ENCODE peak calls at places on chromosomes 2 and 18, in seven cellular contexts. One of them, this sample, is unnamed.

GRCh38 chr18:62324355-62324828 is 718 bp upstream of the TNFRSF11A start:
- DNase-seq in brain microvascular endothelial cell: no peak
- DNase-seq in GM23248: peak
- DNase-seq in hepatocyte: no peak
- DNase-seq in stomach: no peak
- DNase-seq in mammary epithelial cell: no peak
- DNase-seq in fibroblast of lung: no peak
- DNase-seq in this sample: no peak

GRCh38 chr2:217370391-217370790 is 510.5 kb upstream of the TNP1 start:
- DNase-seq in stomach: no peak
- DNase-seq in fibroblast of lung: peak
- DNase-seq in brain microvascular endothelial cell: peak
- DNase-seq in GM23248: peak
- DNase-seq in hepatocyte: no peak
- DNase-seq in mammary epithelial cell: peak
- DNase-seq in this sample: no peak

GRCh38 chr2:80854831-80855230 is 550.3 kb upstream of the LRRTM1 start:
- DNase-seq in GM23248: no peak
- DNase-seq in brain microvascular endothelial cell: no peak
- DNase-seq in fibroblast of lung: no peak
- DNase-seq in mammary epithelial cell: no peak
- DNase-seq in hepatocyte: no peak
- DNase-seq in stomach: no peak
- DNase-seq in this sample: no peak

GRCh38 chr2:167425113-167425512 is 536.8 kb downstream of the XIRP2 start:
- DNase-seq in mammary epithelial cell: no peak
- DNase-seq in fibroblast of lung: no peak
- DNase-seq in brain microvascular endothelial cell: no peak
- DNase-seq in hepatocyte: no peak
- DNase-seq in stomach: no peak
- DNase-seq in GM23248: no peak
- DNase-seq in this sample: no peak

GRCh38 chr2:126698991-126699390 is 43.0 kb downstream of the GYPC start:
- DNase-seq in brain microvascular endothelial cell: no peak
- DNase-seq in mammary epithelial cell: no peak
- DNase-seq in stomach: no peak
- DNase-seq in fibroblast of lung: no peak
- DNase-seq in GM23248: no peak
- DNase-seq in hepatocyte: no peak
- DNase-seq in this sample: no peak

GRCh38 chr2:57796527-57796926 is 250.1 kb upstream of the VRK2 start:
- DNase-seq in GM23248: peak
- DNase-seq in fibroblast of lung: no peak
- DNase-seq in stomach: no peak
- DNase-seq in brain microvascular endothelial cell: no peak
- DNase-seq in mammary epithelial cell: no peak
- DNase-seq in hepatocyte: no peak
- DNase-seq in this sample: no peak

GRCh38 chr2:216083464-216084279 is 2.0 kb downstream of the TMEM169 start:
- DNase-seq in mammary epithelial cell: peak
- DNase-seq in hepatocyte: no peak
- DNase-seq in stomach: no peak
- DNase-seq in GM23248: peak
- DNase-seq in fibroblast of lung: peak
- DNase-seq in brain microvascular endothelial cell: peak
- DNase-seq in this sample: no peak

GRCh38 chr2:13996527-13996926 is 636.0 kb upstream of the LRATD1 start:
- DNase-seq in GM23248: no peak
- DNase-seq in hepatocyte: no peak
- DNase-seq in stomach: no peak
- DNase-seq in mammary epithelial cell: peak
- DNase-seq in fibroblast of lung: peak
- DNase-seq in brain microvascular endothelial cell: no peak
- DNase-seq in this sample: no peak

DNA sequence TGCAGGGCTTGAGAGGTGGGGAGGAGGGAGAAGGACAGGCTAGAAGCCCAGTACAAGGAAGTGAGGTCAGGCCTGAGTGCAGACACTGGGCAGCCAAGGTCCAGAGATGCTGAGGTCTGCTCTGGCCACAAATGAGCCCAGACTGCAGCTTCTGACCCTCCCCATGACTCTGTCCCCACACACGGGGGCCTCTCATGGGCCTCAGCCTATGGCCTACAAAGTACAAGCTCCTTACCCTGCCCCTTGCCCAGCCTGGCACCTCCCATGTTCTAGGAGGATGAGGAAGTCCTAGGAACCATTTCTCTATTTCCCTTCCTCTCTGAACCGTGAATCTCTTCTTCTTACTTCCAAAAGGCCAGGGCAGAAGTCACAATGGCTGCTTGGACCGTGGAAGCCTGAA is 193.8 kb downstream of the ANKRD30B start:
- DNase-seq in fibroblast of lung: no peak
- DNase-seq in GM23248: no peak
- DNase-seq in stomach: no peak
- DNase-seq in mammary epithelial cell: no peak
- DNase-seq in hepatocyte: no peak
- DNase-seq in brain microvascular endothelial cell: no peak
- DNase-seq in this sample: no peak
- H3K27ac ChIP-seq in fibroblast of lung: no peak
- H3K27ac ChIP-seq in GM23248: no peak
- H3K27ac ChIP-seq in stomach: no peak
- H3K27ac ChIP-seq in mammary epithelial cell: no peak
- H3K27ac ChIP-seq in hepatocyte: no peak
- H3K27ac ChIP-seq in brain microvascular endothelial cell: no peak
- H3K27ac ChIP-seq in this sample: no peak

GRCh38 chr2:104790901-104791495 is 62.9 kb upstream of the POU3F3 start:
- DNase-seq in brain microvascular endothelial cell: no peak
- DNase-seq in hepatocyte: no peak
- DNase-seq in stomach: no peak
- DNase-seq in mammary epithelial cell: no peak
- DNase-seq in fibroblast of lung: no peak
- DNase-seq in GM23248: peak
- DNase-seq in this sample: no peak

GRCh38 chr2:104788721-104789446 is 65.0 kb upstream of the POU3F3 start:
- DNase-seq in hepatocyte: no peak
- DNase-seq in brain microvascular endothelial cell: no peak
- DNase-seq in GM23248: no peak
- DNase-seq in fibroblast of lung: no peak
- DNase-seq in mammary epithelial cell: no peak
- DNase-seq in stomach: no peak
- DNase-seq in this sample: no peak

GRCh38 chr2:104793971-104794370 is 59.9 kb upstream of the POU3F3 start:
- DNase-seq in brain microvascular endothelial cell: peak
- DNase-seq in hepatocyte: no peak
- DNase-seq in stomach: no peak
- DNase-seq in fibroblast of lung: peak
- DNase-seq in mammary epithelial cell: no peak
- DNase-seq in GM23248: peak
- DNase-seq in this sample: no peak

GRCh38 chr2:104787298-104788065 is 66.4 kb upstream of the POU3F3 start:
- DNase-seq in fibroblast of lung: no peak
- DNase-seq in hepatocyte: no peak
- DNase-seq in brain microvascular endothelial cell: no peak
- DNase-seq in GM23248: no peak
- DNase-seq in stomach: no peak
- DNase-seq in mammary epithelial cell: no peak
- DNase-seq in this sample: no peak

GRCh38 chr2:104790100-104790811 is 63.7 kb upstream of the POU3F3 start:
- DNase-seq in GM23248: peak
- DNase-seq in fibroblast of lung: no peak
- DNase-seq in brain microvascular endothelial cell: peak
- DNase-seq in mammary epithelial cell: no peak
- DNase-seq in hepatocyte: peak
- DNase-seq in stomach: no peak
- DNase-seq in this sample: no peak
- H3K27ac ChIP-seq in GM23248: no peak
- H3K27ac ChIP-seq in fibroblast of lung: no peak
- H3K27ac ChIP-seq in brain microvascular endothelial cell: peak
- H3K27ac ChIP-seq in mammary epithelial cell: no peak
- H3K27ac ChIP-seq in hepatocyte: no peak
- H3K27ac ChIP-seq in stomach: no peak
- H3K27ac ChIP-seq in this sample: no peak

GRCh38 chr2:20449501-20450200 is 2.8 kb downstream of the RHOB start:
- DNase-seq in mammary epithelial cell: no peak
- DNase-seq in fibroblast of lung: peak
- DNase-seq in hepatocyte: peak
- DNase-seq in brain microvascular endothelial cell: no peak
- DNase-seq in stomach: peak
- DNase-seq in GM23248: peak
- DNase-seq in this sample: no peak
- H3K27ac ChIP-seq in mammary epithelial cell: no peak
- H3K27ac ChIP-seq in fibroblast of lung: peak
- H3K27ac ChIP-seq in hepatocyte: peak
- H3K27ac ChIP-seq in brain microvascular endothelial cell: peak
- H3K27ac ChIP-seq in stomach: peak
- H3K27ac ChIP-seq in GM23248: peak
- H3K27ac ChIP-seq in this sample: peak

DNA sequence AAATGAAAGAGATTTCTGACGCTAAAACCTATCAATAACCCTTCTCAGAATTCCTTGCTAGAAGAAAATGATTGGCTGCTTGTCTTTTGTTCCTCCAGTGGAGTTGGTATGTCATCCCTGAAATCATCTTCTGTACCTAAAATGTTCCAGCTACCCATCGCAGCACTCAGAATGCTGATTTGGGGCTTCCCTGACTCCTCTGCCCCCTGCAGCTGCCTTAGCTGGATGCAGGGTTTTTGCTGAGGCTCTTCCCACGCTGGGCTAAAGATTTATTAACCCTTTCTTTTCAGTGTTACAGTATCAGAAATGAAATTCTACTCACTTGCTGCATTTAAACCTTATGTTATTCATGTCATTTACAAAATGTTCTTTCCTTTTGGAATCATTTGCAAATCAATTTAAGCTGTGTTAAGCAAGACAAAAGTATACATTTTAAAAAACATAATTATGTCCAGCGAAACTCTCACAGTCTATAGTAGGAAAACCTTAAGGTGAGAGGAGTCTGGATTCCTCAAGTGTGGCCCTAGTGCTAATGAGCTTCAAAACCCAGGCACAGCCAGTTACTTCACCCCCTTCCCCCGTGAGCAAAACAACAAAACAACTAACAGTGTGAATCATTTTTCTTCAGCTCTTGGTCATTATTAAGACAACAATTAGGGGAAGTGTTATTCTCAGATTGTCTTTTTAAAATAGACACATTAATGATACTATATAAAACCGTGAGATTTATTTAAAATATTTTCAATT is 32.8 kb downstream of the PKP4 start:
- DNase-seq in brain microvascular endothelial cell: no peak
- DNase-seq in fibroblast of lung: no peak
- DNase-seq in mammary epithelial cell: no peak
- DNase-seq in hepatocyte: no peak
- DNase-seq in GM23248: no peak
- DNase-seq in stomach: no peak
- DNase-seq in this sample: no peak
- H3K27ac ChIP-seq in brain microvascular endothelial cell: no peak
- H3K27ac ChIP-seq in fibroblast of lung: no peak
- H3K27ac ChIP-seq in mammary epithelial cell: no peak
- H3K27ac ChIP-seq in hepatocyte: no peak
- H3K27ac ChIP-seq in GM23248: no peak
- H3K27ac ChIP-seq in stomach: no peak
- H3K27ac ChIP-seq in this sample: peak

DNA sequence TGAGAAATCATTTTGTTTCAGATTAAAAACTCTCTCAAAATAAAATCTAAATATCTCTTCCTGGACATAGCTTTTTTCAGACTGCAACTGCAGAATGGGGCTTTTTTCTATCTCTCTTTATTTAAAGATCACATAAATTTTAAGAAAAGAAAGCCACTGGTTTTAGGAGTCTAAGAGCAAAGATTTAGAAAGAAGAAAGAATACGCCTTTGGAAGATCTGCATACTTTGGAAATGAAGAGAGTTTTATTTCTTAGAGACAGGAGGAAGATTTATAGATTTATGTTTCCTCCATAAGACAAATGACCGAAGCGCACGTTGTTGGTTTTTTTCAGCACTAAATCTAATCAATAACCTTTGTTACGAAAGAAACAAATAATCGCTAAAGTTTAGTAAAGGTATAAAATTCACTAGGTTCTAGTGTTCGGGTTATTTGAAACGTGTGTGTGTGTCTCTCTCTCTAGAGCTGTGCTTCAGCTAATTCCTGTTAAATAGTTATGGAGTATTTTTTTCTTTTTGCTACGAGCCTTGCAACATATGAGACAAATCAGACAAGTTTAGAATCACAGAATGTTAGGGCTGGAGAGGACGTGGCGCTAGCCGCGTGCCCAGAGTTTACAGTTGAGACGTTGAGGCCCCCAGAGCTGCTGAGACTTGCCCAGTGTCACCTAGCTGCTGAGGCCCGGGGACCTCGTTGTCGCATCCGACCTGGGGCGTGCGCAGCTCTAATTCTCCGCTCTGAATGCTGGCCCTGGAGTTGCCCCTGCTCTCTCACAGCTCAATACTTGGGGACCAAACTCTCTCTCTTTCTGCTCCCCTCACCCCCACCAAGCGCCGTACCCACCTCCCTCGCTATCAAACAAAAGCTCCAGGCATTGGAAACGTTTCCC is 69.8 kb downstream of the CTAGE1 start:
- DNase-seq in fibroblast of lung: peak
- DNase-seq in GM23248: peak
- DNase-seq in brain microvascular endothelial cell: peak
- DNase-seq in mammary epithelial cell: no peak
- DNase-seq in stomach: no peak
- DNase-seq in hepatocyte: peak
- DNase-seq in this sample: peak
- H3K27ac ChIP-seq in fibroblast of lung: peak
- H3K27ac ChIP-seq in GM23248: peak
- H3K27ac ChIP-seq in brain microvascular endothelial cell: peak
- H3K27ac ChIP-seq in mammary epithelial cell: no peak
- H3K27ac ChIP-seq in stomach: peak
- H3K27ac ChIP-seq in hepatocyte: peak
- H3K27ac ChIP-seq in this sample: peak

GRCh38 chr2:112942654-112943002 is 31.7 kb downstream of the IL37 start:
- DNase-seq in mammary epithelial cell: peak
- DNase-seq in fibroblast of lung: no peak
- DNase-seq in GM23248: peak
- DNase-seq in hepatocyte: peak
- DNase-seq in brain microvascular endothelial cell: no peak
- DNase-seq in stomach: no peak
- DNase-seq in this sample: no peak

GRCh38 chr2:112941753-112942653 is 31.0 kb downstream of the IL37 start:
- DNase-seq in stomach: peak
- DNase-seq in brain microvascular endothelial cell: peak
- DNase-seq in mammary epithelial cell: peak
- DNase-seq in GM23248: peak
- DNase-seq in hepatocyte: peak
- DNase-seq in fibroblast of lung: peak
- DNase-seq in this sample: peak

GRCh38 chr2:112946086-112946485 is 31.7 kb upstream of the IL36G start:
- DNase-seq in brain microvascular endothelial cell: no peak
- DNase-seq in fibroblast of lung: no peak
- DNase-seq in stomach: no peak
- DNase-seq in GM23248: no peak
- DNase-seq in mammary epithelial cell: no peak
- DNase-seq in hepatocyte: no peak
- DNase-seq in this sample: no peak

GRCh38 chr2:112947374-112947773 is 30.4 kb upstream of the IL36G start:
- DNase-seq in stomach: no peak
- DNase-seq in brain microvascular endothelial cell: no peak
- DNase-seq in GM23248: no peak
- DNase-seq in fibroblast of lung: no peak
- DNase-seq in hepatocyte: peak
- DNase-seq in mammary epithelial cell: no peak
- DNase-seq in this sample: no peak

GRCh38 chr2:112944971-112945370 is 32.8 kb upstream of the IL36G start:
- DNase-seq in hepatocyte: no peak
- DNase-seq in fibroblast of lung: no peak
- DNase-seq in mammary epithelial cell: no peak
- DNase-seq in brain microvascular endothelial cell: no peak
- DNase-seq in stomach: no peak
- DNase-seq in GM23248: no peak
- DNase-seq in this sample: no peak
- H3K27ac ChIP-seq in hepatocyte: no peak
- H3K27ac ChIP-seq in fibroblast of lung: no peak
- H3K27ac ChIP-seq in mammary epithelial cell: no peak
- H3K27ac ChIP-seq in brain microvascular endothelial cell: no peak
- H3K27ac ChIP-seq in stomach: no peak
- H3K27ac ChIP-seq in GM23248: no peak
- H3K27ac ChIP-seq in this sample: no peak

This sample was measured in left ventricle myocardium inferior.